ENCODE peak calls at places on chromosomes 13 and 19, in eight cellular contexts. U is A549, R is SK-N-SH, E is HCT116, F is GM23338, Y is HepG2, D is GM12878, O is HL-60. I is an unnamed sample.

GRCh38 chr19:19134687-19135158 is 3.6 kb downstream of the TMEM161A start:
- DNase-seq in O (peak; percentile 25), F (peak; percentile 93), E (no peak), R (peak; percentile 32), U (no peak), D (no peak), Y (no peak), I (no peak)

GRCh38 chr19:53078668-53079067 is 24.6 kb downstream of the ZNF160 start:
- DNase-seq in F (no peak), U (no peak), E (no peak), R (no peak), Y (no peak), O (no peak), D (no peak), I (no peak)

GRCh38 chr19:6828698-6829633 is 56.5 kb downstream of the VAV1 start:
- DNase-seq in U (peak; percentile 95), O (peak; percentile 43), E (peak; percentile 98), F (peak; percentile 83), Y (no peak), D (peak; percentile 8), R (no peak), I (no peak)

GRCh38 chr19:47714339-47714738 is 1.1 kb downstream of the EHD2 start:
- DNase-seq in D (no peak), Y (no peak), O (no peak), F (no peak), U (no peak), R (no peak), E (no peak), I (no peak)

GRCh38 chr13:28110414-28110813 is 10.0 kb upstream of the FLT3 start:
- DNase-seq in U (peak; percentile 3), F (no peak), D (no peak), O (no peak), R (no peak), E (no peak), Y (no peak), I (no peak)

GRCh38 chr19:19006213-19006612 is 27.1 kb downstream of the SUGP2 start:
- DNase-seq in D (no peak), O (no peak), U (no peak), Y (no peak), R (no peak), E (no peak), F (no peak), I (no peak)

GRCh38 chr19:46704379-46705076 is 12.4 kb downstream of the PRKD2 start:
- DNase-seq in E (no peak), R (peak; percentile 83), O (no peak), Y (peak; percentile 29), U (peak; percentile 64), D (no peak), F (peak; percentile 95), I (no peak)

GRCh38 chr13:114130708-114131580 is 1.5 kb downstream of the RASA3 start:
- DNase-seq in O (no peak), E (no peak), U (peak; percentile 18), D (no peak), R (peak; percentile 88), F (peak; percentile 78), Y (no peak), I (no peak)

GRCh38 chr13:51342706-51343105 is 3.2 kb downstream of the SERPINE3 start:
- DNase-seq in E (no peak), R (no peak), Y (no peak), U (no peak), D (no peak), O (no peak), F (no peak), I (no peak)

GRCh38 chr13:111115051-111115840 is at the start of gene ARHGEF7:
- DNase-seq in D (no peak), R (peak; percentile 86), O (no peak), F (peak; percentile 69), Y (no peak), U (no peak), E (no peak), I (no peak)

GRCh38 chr13:113040597-113041292 is 64.8 kb upstream of the F7 start:
- DNase-seq in R (no peak), D (no peak), Y (no peak), E (no peak), F (no peak), O (no peak), U (no peak), I (no peak)

GRCh38 chr13:108850706-108851105 is 221.3 kb downstream of the MYO16 start:
- DNase-seq in D (no peak), O (no peak), U (no peak), Y (no peak), F (no peak), R (no peak), E (no peak), I (no peak)

DNA sequence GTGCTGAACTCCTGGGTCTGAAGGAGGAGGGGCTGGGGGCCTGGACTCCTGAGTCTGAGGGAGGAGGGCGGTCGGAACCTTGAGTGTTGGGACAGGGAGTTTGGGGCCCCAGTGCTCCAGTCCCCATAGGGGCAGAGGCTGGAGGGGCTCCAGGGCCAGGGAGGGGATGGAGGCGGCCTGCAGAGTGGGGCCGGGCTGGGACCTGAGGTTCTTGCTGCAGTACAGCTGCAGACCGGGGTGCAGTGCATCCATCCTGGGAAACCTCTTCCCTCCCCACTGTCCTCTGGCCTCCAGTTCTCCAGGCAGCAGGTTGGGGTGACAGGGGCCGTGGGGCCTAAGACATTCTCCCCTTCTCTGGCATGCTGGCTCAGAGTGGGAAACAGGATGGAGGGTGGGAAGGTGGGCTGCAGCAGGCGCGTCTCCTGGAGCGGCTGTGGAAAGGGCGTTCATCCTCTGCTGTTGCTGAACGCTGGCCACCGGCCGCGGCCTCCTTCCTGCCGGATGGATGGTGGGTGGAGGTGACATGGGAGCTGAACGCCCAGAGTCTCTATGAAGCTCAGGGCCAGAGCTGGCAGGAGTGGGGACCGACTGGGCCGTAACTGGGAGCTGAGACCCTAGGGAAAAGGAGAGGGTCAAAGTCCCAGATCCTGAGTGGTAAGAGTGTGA is 1.6 kb downstream of the BRSK1 start:
- DNase-seq in F (peak; percentile 24), Y (no peak), U (no peak), D (no peak), O (no peak), E (no peak), R (no peak), I (no peak)
- H3K4me3 ChIP-seq in F (peak overlapping the region; percentile 56), Y (no peak overlapping the region), U (no peak overlapping the region), D (no peak overlapping the region), O (no peak overlapping the region), E (peak overlapping the region; percentile 60), R (peak overlapping the region; percentile 56), I (peak overlapping the region; percentile 26)

DNA sequence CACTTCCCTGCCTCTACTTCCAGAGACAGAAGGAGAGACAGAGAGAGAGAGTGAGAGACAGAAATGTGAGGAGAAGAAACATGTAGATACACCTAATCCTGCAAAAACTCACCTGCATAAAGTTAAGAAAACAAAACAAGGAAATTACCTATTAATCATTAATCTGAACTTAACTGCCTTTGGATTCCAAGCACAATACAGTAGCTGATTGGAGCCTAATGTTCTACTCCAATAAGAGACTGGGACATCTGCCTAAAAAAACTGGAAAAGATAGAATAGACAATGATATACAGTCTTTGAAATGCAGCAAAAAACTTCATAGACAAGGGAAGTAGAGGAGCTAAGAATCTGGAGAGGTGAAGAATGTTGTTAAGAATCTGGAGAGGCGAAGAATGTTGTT is 910.2 kb upstream of the SLC10A2 start:
- DNase-seq in O (no peak), F (no peak), D (no peak), R (no peak), E (no peak), U (no peak), Y (no peak), I (no peak)
- TF ChIP-seq REST in O (no peak), F (no peak), D (no peak), R (no peak), E (no peak), U (no peak), Y (no peak), I (no peak)

GRCh38 chr13:109875746-109876145 is 89.4 kb upstream of the IRS2 start:
- DNase-seq in U (no peak), O (no peak), F (no peak), R (no peak), E (no peak), D (no peak), Y (no peak), I (no peak)

GRCh38 chr13:109873351-109874123 is 87.2 kb upstream of the IRS2 start:
- DNase-seq in E (no peak), U (no peak), F (no peak), Y (no peak), O (no peak), R (no peak), D (no peak), I (no peak)

GRCh38 chr13:109872864-109873263 is 86.5 kb upstream of the IRS2 start:
- DNase-seq in R (no peak), F (no peak), O (no peak), U (no peak), E (no peak), D (no peak), Y (no peak), I (no peak)

GRCh38 chr13:109874444-109874920 is 88.1 kb upstream of the IRS2 start:
- DNase-seq in D (no peak), F (no peak), U (no peak), E (no peak), R (no peak), Y (no peak), O (no peak), I (no peak)

DNA sequence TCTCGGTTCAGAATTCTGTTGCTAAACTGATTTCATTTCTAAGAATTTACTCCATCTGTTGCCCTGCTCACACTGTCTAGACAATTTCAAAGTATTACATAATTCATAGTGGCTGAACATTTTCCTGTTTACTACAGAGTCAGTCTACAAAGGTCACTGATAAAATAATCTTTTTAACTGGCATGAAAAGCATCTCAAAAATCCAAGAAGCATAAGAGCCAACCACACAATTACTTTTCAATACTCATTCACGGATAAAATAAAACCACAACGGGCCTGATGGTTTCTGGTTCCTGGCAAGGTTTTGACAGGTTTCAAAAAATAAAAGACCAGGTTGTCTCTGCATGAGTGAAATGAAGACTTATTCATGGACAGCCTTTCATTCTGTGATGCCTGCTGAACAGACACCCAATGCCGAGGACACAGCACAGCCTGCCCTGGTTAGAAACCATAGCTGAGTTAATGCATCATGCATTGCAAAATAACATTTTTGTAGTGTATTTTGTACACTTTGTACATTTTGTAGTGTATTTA is 88.6 kb upstream of the IRS2 start:
- DNase-seq in U (no peak), F (no peak), Y (no peak), R (no peak), D (no peak), E (no peak), O (no peak), I (no peak)
- H3K27ac ChIP-seq in U (peak overlapping the region; percentile 30), F (no peak overlapping the region), Y (no peak overlapping the region), R (peak overlapping the region; percentile 39), D (no peak overlapping the region), E (no peak overlapping the region), O (no peak overlapping the region), I (no peak overlapping the region)

DNA sequence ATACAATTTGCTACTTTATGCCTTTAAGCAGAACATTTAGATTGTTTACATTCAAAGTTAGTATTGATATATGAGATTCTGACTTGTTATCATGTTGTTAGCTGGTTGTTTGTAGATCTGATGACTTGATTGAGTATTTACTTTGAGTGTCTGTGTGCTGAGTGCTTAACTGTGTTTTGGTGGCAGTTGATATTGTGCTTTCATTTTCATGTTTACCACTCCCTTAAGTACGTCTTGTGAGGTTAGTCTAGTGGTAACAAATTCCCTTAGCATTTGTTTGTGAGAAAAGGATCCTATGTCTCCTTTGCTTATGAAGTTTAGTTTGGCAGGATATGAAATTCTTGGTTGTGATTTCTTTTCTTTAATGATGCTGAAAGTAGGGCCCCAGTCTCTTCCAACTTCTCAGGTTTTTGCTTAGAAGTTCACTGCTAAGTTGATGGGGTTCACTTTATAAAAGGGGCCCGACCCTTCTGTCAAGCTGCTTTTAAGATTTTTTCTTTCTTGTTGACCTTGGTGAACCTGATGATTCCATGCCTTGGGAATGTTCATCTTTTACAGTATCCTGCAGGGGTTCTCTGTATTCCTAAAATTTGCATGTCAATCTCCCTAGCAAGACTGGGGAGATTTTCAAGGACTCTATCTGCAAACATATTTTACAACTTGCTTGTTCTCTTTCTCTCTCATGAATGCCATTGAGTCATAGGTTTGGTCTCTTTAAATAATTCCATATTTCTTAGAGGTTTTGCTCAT is 1095.4 kb upstream of the PCDH20 start:
- DNase-seq in R (no peak), Y (no peak), O (no peak), D (peak; percentile 26), F (peak; percentile 74), E (no peak), U (no peak), I (no peak)
- H3K4me3 ChIP-seq in R (no peak overlapping the region), Y (no peak overlapping the region), O (no peak overlapping the region), D (no peak overlapping the region), F (no peak overlapping the region), E (no peak overlapping the region), U (no peak overlapping the region), I (no peak overlapping the region)

I was measured in Panc1.